ENCODE peak calls at places on chromosomes 5 and 9, in seven cellular contexts. One of them, this sample, is unnamed.

GRCh38 chr9:76703270-76703669 is 61.0 kb upstream of the PCA3 start:
- DNase-seq in RCC 7860: no peak
- DNase-seq in astrocyte of the hippocampus: no peak
- DNase-seq in C1 segment of cervical spinal cord: no peak
- DNase-seq in HuH-7.5: no peak
- DNase-seq in CD8-positive, alpha-beta memory T cell: no peak
- DNase-seq in hepatic stellate cell: peak; percentile 11
- DNase-seq in this sample: no peak

GRCh38 chr9:76856016-76856415 is 49.9 kb downstream of the PRUNE2 start:
- DNase-seq in RCC 7860: no peak
- DNase-seq in astrocyte of the hippocampus: no peak
- DNase-seq in C1 segment of cervical spinal cord: no peak
- DNase-seq in HuH-7.5: no peak
- DNase-seq in CD8-positive, alpha-beta memory T cell: no peak
- DNase-seq in hepatic stellate cell: no peak
- DNase-seq in this sample: no peak

GRCh38 chr9:21688108-21689102 is 114.0 kb upstream of the MTAP start:
- DNase-seq in RCC 7860: peak; percentile 55
- DNase-seq in astrocyte of the hippocampus: peak; percentile 92
- DNase-seq in C1 segment of cervical spinal cord: no peak
- DNase-seq in HuH-7.5: no peak
- DNase-seq in CD8-positive, alpha-beta memory T cell: no peak
- DNase-seq in hepatic stellate cell: peak; percentile 35
- DNase-seq in this sample: peak; percentile 85

GRCh38 chr9:133950206-133950915 is 41.8 kb downstream of the VAV2 start:
- DNase-seq in RCC 7860: no peak
- DNase-seq in astrocyte of the hippocampus: no peak
- DNase-seq in C1 segment of cervical spinal cord: no peak
- DNase-seq in HuH-7.5: no peak
- DNase-seq in CD8-positive, alpha-beta memory T cell: no peak
- DNase-seq in hepatic stellate cell: peak; percentile 59
- DNase-seq in this sample: peak; percentile 57

GRCh38 chr5:109695005-109695926 is 5.5 kb downstream of the MAN2A1 start:
- DNase-seq in RCC 7860: no peak
- DNase-seq in astrocyte of the hippocampus: no peak
- DNase-seq in C1 segment of cervical spinal cord: no peak
- DNase-seq in HuH-7.5: no peak
- DNase-seq in CD8-positive, alpha-beta memory T cell: no peak
- DNase-seq in hepatic stellate cell: no peak
- DNase-seq in this sample: no peak

GRCh38 chr9:78866228-78867132 is 569.6 kb downstream of the PSAT1 start:
- DNase-seq in RCC 7860: peak; percentile 100
- DNase-seq in astrocyte of the hippocampus: peak; percentile 80
- DNase-seq in C1 segment of cervical spinal cord: no peak
- DNase-seq in HuH-7.5: no peak
- DNase-seq in CD8-positive, alpha-beta memory T cell: no peak
- DNase-seq in hepatic stellate cell: peak; percentile 59
- DNase-seq in this sample: peak; percentile 83

GRCh38 chr9:131179561-131180219 is 54.3 kb downstream of the NUP214 start:
- DNase-seq in RCC 7860: no peak
- DNase-seq in astrocyte of the hippocampus: peak; percentile 90
- DNase-seq in C1 segment of cervical spinal cord: no peak
- DNase-seq in HuH-7.5: no peak
- DNase-seq in CD8-positive, alpha-beta memory T cell: no peak
- DNase-seq in hepatic stellate cell: peak; percentile 70
- DNase-seq in this sample: peak; percentile 68

GRCh38 chr5:67221487-67222242 is 25.1 kb upstream of the CD180 start:
- DNase-seq in RCC 7860: no peak
- DNase-seq in astrocyte of the hippocampus: no peak
- DNase-seq in C1 segment of cervical spinal cord: no peak
- DNase-seq in HuH-7.5: no peak
- DNase-seq in CD8-positive, alpha-beta memory T cell: peak; percentile 64
- DNase-seq in hepatic stellate cell: no peak
- DNase-seq in this sample: no peak

GRCh38 chr5:366541-367357 is 45.2 kb downstream of the AHRR start:
- DNase-seq in RCC 7860: no peak
- DNase-seq in astrocyte of the hippocampus: no peak
- DNase-seq in C1 segment of cervical spinal cord: no peak
- DNase-seq in HuH-7.5: no peak
- DNase-seq in CD8-positive, alpha-beta memory T cell: no peak
- DNase-seq in hepatic stellate cell: no peak
- DNase-seq in this sample: no peak

GRCh38 chr5:1004598-1005361 is 3.8 kb upstream of the NKD2 start:
- DNase-seq in RCC 7860: no peak
- DNase-seq in astrocyte of the hippocampus: peak; percentile 71
- DNase-seq in C1 segment of cervical spinal cord: no peak
- DNase-seq in HuH-7.5: no peak
- DNase-seq in CD8-positive, alpha-beta memory T cell: peak; percentile 28
- DNase-seq in hepatic stellate cell: peak; percentile 57
- DNase-seq in this sample: peak; percentile 69

GRCh38 chr5:142323480-142324376 is 1.1 kb downstream of the SPRY4 start:
- DNase-seq in RCC 7860: no peak
- DNase-seq in astrocyte of the hippocampus: peak; percentile 76
- DNase-seq in C1 segment of cervical spinal cord: no peak
- DNase-seq in HuH-7.5: no peak
- DNase-seq in CD8-positive, alpha-beta memory T cell: no peak
- DNase-seq in hepatic stellate cell: no peak
- DNase-seq in this sample: peak; percentile 50

GRCh38 chr5:139658501-139658927 is 10.4 kb downstream of the CXXC5 start:
- DNase-seq in RCC 7860: peak; percentile 64
- DNase-seq in astrocyte of the hippocampus: peak; percentile 78
- DNase-seq in C1 segment of cervical spinal cord: no peak
- DNase-seq in HuH-7.5: no peak
- DNase-seq in CD8-positive, alpha-beta memory T cell: no peak
- DNase-seq in hepatic stellate cell: no peak
- DNase-seq in this sample: peak; percentile 61

GRCh38 chr9:13901176-13901575 is 412.8 kb downstream of the NFIB start:
- DNase-seq in RCC 7860: no peak
- DNase-seq in astrocyte of the hippocampus: no peak
- DNase-seq in C1 segment of cervical spinal cord: no peak
- DNase-seq in HuH-7.5: no peak
- DNase-seq in CD8-positive, alpha-beta memory T cell: no peak
- DNase-seq in hepatic stellate cell: no peak
- DNase-seq in this sample: no peak

GRCh38 chr5:159864885-159865622 is 51.2 kb upstream of the ADRA1B start:
- DNase-seq in RCC 7860: no peak
- DNase-seq in astrocyte of the hippocampus: no peak
- DNase-seq in C1 segment of cervical spinal cord: no peak
- DNase-seq in HuH-7.5: no peak
- DNase-seq in CD8-positive, alpha-beta memory T cell: no peak
- DNase-seq in hepatic stellate cell: no peak
- DNase-seq in this sample: peak; percentile 48

GRCh38 chr9:121708768-121709488 is 57.5 kb downstream of the DAB2IP start:
- DNase-seq in RCC 7860: no peak
- DNase-seq in astrocyte of the hippocampus: no peak
- DNase-seq in C1 segment of cervical spinal cord: peak; percentile 34
- DNase-seq in HuH-7.5: no peak
- DNase-seq in CD8-positive, alpha-beta memory T cell: no peak
- DNase-seq in hepatic stellate cell: no peak
- DNase-seq in this sample: peak; percentile 44

GRCh38 chr9:68825755-68826500 is 120.9 kb downstream of the PIP5K1B start:
- DNase-seq in RCC 7860: no peak
- DNase-seq in astrocyte of the hippocampus: peak; percentile 15
- DNase-seq in C1 segment of cervical spinal cord: no peak
- DNase-seq in HuH-7.5: no peak
- DNase-seq in CD8-positive, alpha-beta memory T cell: no peak
- DNase-seq in hepatic stellate cell: no peak
- DNase-seq in this sample: no peak

GRCh38 chr5:102589661-102590060 is 90.9 kb upstream of the SLCO6A1 start:
- DNase-seq in RCC 7860: no peak
- DNase-seq in astrocyte of the hippocampus: peak; percentile 57
- DNase-seq in C1 segment of cervical spinal cord: no peak
- DNase-seq in HuH-7.5: no peak
- DNase-seq in CD8-positive, alpha-beta memory T cell: no peak
- DNase-seq in hepatic stellate cell: no peak
- DNase-seq in this sample: peak; percentile 9

GRCh38 chr5:153542536-153542935 is 52.1 kb downstream of the GRIA1 start:
- DNase-seq in RCC 7860: peak; percentile 12
- DNase-seq in astrocyte of the hippocampus: no peak
- DNase-seq in C1 segment of cervical spinal cord: no peak
- DNase-seq in HuH-7.5: no peak
- DNase-seq in CD8-positive, alpha-beta memory T cell: no peak
- DNase-seq in hepatic stellate cell: no peak
- DNase-seq in this sample: no peak

GRCh38 chr5:133849116-133849515 is 119.3 kb downstream of the C5orf15 start:
- DNase-seq in RCC 7860: no peak
- DNase-seq in astrocyte of the hippocampus: no peak
- DNase-seq in C1 segment of cervical spinal cord: no peak
- DNase-seq in HuH-7.5: no peak
- DNase-seq in CD8-positive, alpha-beta memory T cell: no peak
- DNase-seq in hepatic stellate cell: no peak
- DNase-seq in this sample: no peak

GRCh38 chr9:127935765-127936221 is 1.9 kb downstream of the DPM2 start:
- DNase-seq in RCC 7860: no peak
- DNase-seq in astrocyte of the hippocampus: no peak
- DNase-seq in C1 segment of cervical spinal cord: no peak
- DNase-seq in HuH-7.5: no peak
- DNase-seq in CD8-positive, alpha-beta memory T cell: no peak
- DNase-seq in hepatic stellate cell: no peak
- DNase-seq in this sample: no peak

GRCh38 chr5:30436718-30437117 is 756.8 kb upstream of the CDH6 start:
- DNase-seq in RCC 7860: no peak
- DNase-seq in astrocyte of the hippocampus: no peak
- DNase-seq in C1 segment of cervical spinal cord: no peak
- DNase-seq in HuH-7.5: no peak
- DNase-seq in CD8-positive, alpha-beta memory T cell: no peak
- DNase-seq in hepatic stellate cell: no peak
- DNase-seq in this sample: no peak

GRCh38 chr5:36373527-36374086 is 71.9 kb upstream of the RANBP3L start:
- DNase-seq in RCC 7860: peak; percentile 65
- DNase-seq in astrocyte of the hippocampus: no peak
- DNase-seq in C1 segment of cervical spinal cord: peak; percentile 35
- DNase-seq in HuH-7.5: no peak
- DNase-seq in CD8-positive, alpha-beta memory T cell: no peak
- DNase-seq in hepatic stellate cell: no peak
- DNase-seq in this sample: peak; percentile 56

GRCh38 chr5:43041131-43041668 is 1.1 kb upstream of the ANXA2R start:
- DNase-seq in RCC 7860: no peak
- DNase-seq in astrocyte of the hippocampus: peak; percentile 77
- DNase-seq in C1 segment of cervical spinal cord: no peak
- DNase-seq in HuH-7.5: no peak
- DNase-seq in CD8-positive, alpha-beta memory T cell: peak; percentile 62
- DNase-seq in hepatic stellate cell: no peak
- DNase-seq in this sample: peak; percentile 26

GRCh38 chr5:133696782-133697507 is 84.6 kb upstream of the FSTL4 start:
- DNase-seq in RCC 7860: no peak
- DNase-seq in astrocyte of the hippocampus: no peak
- DNase-seq in C1 segment of cervical spinal cord: no peak
- DNase-seq in HuH-7.5: no peak
- DNase-seq in CD8-positive, alpha-beta memory T cell: no peak
- DNase-seq in hepatic stellate cell: no peak
- DNase-seq in this sample: no peak

GRCh38 chr5:52705720-52706119 is 82.0 kb upstream of the ITGA1 start:
- DNase-seq in RCC 7860: no peak
- DNase-seq in astrocyte of the hippocampus: no peak
- DNase-seq in C1 segment of cervical spinal cord: no peak
- DNase-seq in HuH-7.5: no peak
- DNase-seq in CD8-positive, alpha-beta memory T cell: no peak
- DNase-seq in hepatic stellate cell: no peak
- DNase-seq in this sample: no peak

This sample was measured in AG20443.